ENCODE peak calls at places on chromosomes 16 and 17, in ten cellular contexts. D, I, K, N, E, U, V, P, A and J are unnamed samples.

GRCh38 chr16:14199624-14200023 is 128.5 kb downstream of the MRTFB start:
- DNase-seq in D (no peak), I (no peak), K (no peak), N (peak), E (no peak), U (no peak), V (no peak), P (no peak), A (peak), J (no peak)

GRCh38 chr16:525520-526180 is 1.9 kb upstream of the CAPN15 start:
- DNase-seq in D (peak), I (peak), K (no peak), N (peak), E (no peak), U (no peak), V (no peak), P (no peak), A (peak), J (no peak)

GRCh38 chr16:2213817-2214720 is 571 bp downstream of the PGP start:
- DNase-seq in D (no peak), I (no peak), K (no peak), N (no peak), E (no peak), U (no peak), V (no peak), P (peak), A (no peak), J (no peak)

GRCh38 chr17:50149425-50150353 is 788 bp downstream of the PPP1R9B start:
- DNase-seq in D (no peak), I (no peak), K (no peak), N (no peak), E (peak), U (peak), V (peak), P (peak), A (peak), J (peak)

GRCh38 chr17:82598256-82599011 is 49.8 kb downstream of the WDR45B start:
- DNase-seq in D (no peak), I (no peak), K (no peak), N (peak), E (no peak), U (no peak), V (no peak), P (no peak), A (no peak), J (no peak)

GRCh38 chr16:68079616-68080344 is 5.4 kb upstream of the NFATC3 start:
- DNase-seq in D (no peak), I (no peak), K (no peak), N (no peak), E (no peak), U (peak), V (peak), P (no peak), A (no peak), J (no peak)

GRCh38 chr17:82963104-82963950 is 116.1 kb upstream of the METRNL start:
- DNase-seq in D (no peak), I (no peak), K (peak), N (peak), E (peak), U (peak), V (peak), P (peak), A (peak), J (peak)

GRCh38 chr17:6479626-6480324 is 35.5 kb downstream of the PIMREG start:
- DNase-seq in D (no peak), I (no peak), K (no peak), N (no peak), E (no peak), U (no peak), V (no peak), P (no peak), A (no peak), J (no peak)

GRCh38 chr17:48160177-48160967 is 52.8 kb downstream of the SNX11 start:
- DNase-seq in D (no peak), I (no peak), K (peak), N (no peak), E (peak), U (no peak), V (no peak), P (peak), A (no peak), J (no peak)

GRCh38 chr17:66301864-66302741 is at the start of gene PRKCA:
- DNase-seq in D (no peak), I (no peak), K (peak), N (peak), E (peak), U (peak), V (peak), P (peak), A (peak), J (peak)

GRCh38 chr17:63293310-63293709 is 152.8 kb downstream of the CYB561 start:
- DNase-seq in D (no peak), I (no peak), K (no peak), N (peak), E (no peak), U (no peak), V (no peak), P (no peak), A (peak), J (no peak)

GRCh38 chr17:80034977-80035686 is 540 bp downstream of the TBC1D16 start:
- DNase-seq in D (no peak), I (no peak), K (peak), N (peak), E (peak), U (no peak), V (no peak), P (peak), A (peak), J (peak)

GRCh38 chr17:4600563-4600962 is 16.2 kb downstream of the SMTNL2 start:
- DNase-seq in D (no peak), I (no peak), K (peak), N (no peak), E (no peak), U (no peak), V (peak), P (peak), A (no peak), J (no peak)

GRCh38 chr17:44518032-44518431 is 14.8 kb upstream of the GPATCH8 start:
- DNase-seq in D (no peak), I (no peak), K (no peak), N (no peak), E (no peak), U (no peak), V (no peak), P (no peak), A (no peak), J (no peak)

GRCh38 chr16:66525396-66526180 is 24.3 kb downstream of the TK2 start:
- DNase-seq in D (no peak), I (peak), K (no peak), N (no peak), E (no peak), U (no peak), V (no peak), P (no peak), A (peak), J (no peak)

GRCh38 chr16:57828272-57829161 is 26.2 kb upstream of the KIFC3 start:
- DNase-seq in D (no peak), I (no peak), K (no peak), N (no peak), E (no peak), U (no peak), V (no peak), P (peak), A (no peak), J (no peak)

GRCh38 chr17:78746263-78746948 is 35.7 kb downstream of the CYTH1 start:
- DNase-seq in D (no peak), I (no peak), K (no peak), N (no peak), E (no peak), U (no peak), V (no peak), P (peak), A (no peak), J (no peak)

GRCh38 chr16:56093055-56093454 is 98.2 kb upstream of the GNAO1 start:
- DNase-seq in D (no peak), I (no peak), K (no peak), N (no peak), E (no peak), U (no peak), V (no peak), P (no peak), A (no peak), J (no peak)

GRCh38 chr16:7515543-7515942 is 182.9 kb downstream of the RBFOX1 start:
- DNase-seq in D (no peak), I (no peak), K (no peak), N (no peak), E (no peak), U (no peak), V (no peak), P (no peak), A (no peak), J (no peak)

GRCh38 chr17:49217651-49218413 is 7.3 kb downstream of the ABI3 start:
- DNase-seq in D (peak), I (no peak), K (no peak), N (no peak), E (no peak), U (peak), V (peak), P (no peak), A (no peak), J (no peak)

GRCh38 chr17:44354582-44355309 is 8.9 kb downstream of the FAM171A2 start:
- DNase-seq in D (no peak), I (no peak), K (peak), N (no peak), E (peak), U (no peak), V (peak), P (peak), A (no peak), J (peak)

GRCh38 chr16:68414581-68414980 is 33.7 kb downstream of the SMPD3 start:
- DNase-seq in D (no peak), I (no peak), K (no peak), N (no peak), E (no peak), U (no peak), V (no peak), P (no peak), A (no peak), J (no peak)

GRCh38 chr17:56130030-56130429 is 23.2 kb upstream of the ANKFN1 start:
- DNase-seq in D (no peak), I (no peak), K (no peak), N (no peak), E (no peak), U (no peak), V (no peak), P (peak), A (no peak), J (no peak)

GRCh38 chr17:11251561-11252107 is 10.6 kb downstream of the SHISA6 start:
- DNase-seq in D (no peak), I (no peak), K (no peak), N (no peak), E (no peak), U (no peak), V (no peak), P (no peak), A (no peak), J (no peak)

GRCh38 chr17:4710693-4711634 is 532 bp downstream of the ARRB2 start:
- DNase-seq in D (no peak), I (no peak), K (peak), N (no peak), E (no peak), U (no peak), V (no peak), P (no peak), A (no peak), J (no peak)

GRCh38 chr16:1976951-1977874 is 4.1 kb downstream of the NOXO1 start:
- DNase-seq in D (no peak), I (no peak), K (no peak), N (no peak), E (no peak), U (no peak), V (no peak), P (no peak), A (no peak), J (no peak)

GRCh38 chr17:65231086-65231485 is 93.9 kb downstream of the RGS9 start:
- DNase-seq in D (no peak), I (no peak), K (no peak), N (no peak), E (no peak), U (no peak), V (no peak), P (peak), A (no peak), J (no peak)

GRCh38 chr16:19116711-19117449 is 3.1 kb downstream of the ITPRIPL2 start:
- DNase-seq in D (no peak), I (peak), K (no peak), N (no peak), E (no peak), U (peak), V (no peak), P (peak), A (peak), J (no peak)

GRCh38 chr17:37824534-37825485 is 80.0 kb upstream of the HNF1B start:
- DNase-seq in D (no peak), I (no peak), K (no peak), N (peak), E (no peak), U (no peak), V (no peak), P (peak), A (peak), J (no peak)

GRCh38 chr16:85326113-85326793 is 214.0 kb upstream of the CIBAR2 start:
- DNase-seq in D (no peak), I (no peak), K (no peak), N (no peak), E (no peak), U (no peak), V (no peak), P (no peak), A (no peak), J (no peak)

GRCh38 chr17:39634384-39634871 is 2.5 kb upstream of the STARD3 start:
- DNase-seq in D (no peak), I (no peak), K (no peak), N (peak), E (no peak), U (no peak), V (no peak), P (peak), A (peak), J (no peak)

GRCh38 chr17:74892013-74892841 is 1.2 kb downstream of the FADS6 start:
- DNase-seq in D (no peak), I (no peak), K (no peak), N (no peak), E (no peak), U (no peak), V (no peak), P (no peak), A (no peak), J (no peak)
- TF ChIP-seq CTCF in D (no peak), I (no peak), K (no peak), N (peak), E (no peak), U (no peak), V (no peak), P (peak), A (no peak), J (no peak)

GRCh38 chr16:47916266-47916665 is 239.5 kb downstream of the ABCC12 start:
- DNase-seq in D (no peak), I (no peak), K (no peak), N (no peak), E (no peak), U (no peak), V (no peak), P (no peak), A (no peak), J (no peak)

GRCh38 chr16:47920709-47921108 is 235.1 kb downstream of the ABCC12 start:
- DNase-seq in D (no peak), I (no peak), K (no peak), N (no peak), E (no peak), U (no peak), V (no peak), P (no peak), A (no peak), J (no peak)

GRCh38 chr16:47921535-47921934 is 234.3 kb downstream of the ABCC12 start:
- DNase-seq in D (no peak), I (no peak), K (no peak), N (no peak), E (no peak), U (no peak), V (no peak), P (no peak), A (peak), J (no peak)

DNA sequence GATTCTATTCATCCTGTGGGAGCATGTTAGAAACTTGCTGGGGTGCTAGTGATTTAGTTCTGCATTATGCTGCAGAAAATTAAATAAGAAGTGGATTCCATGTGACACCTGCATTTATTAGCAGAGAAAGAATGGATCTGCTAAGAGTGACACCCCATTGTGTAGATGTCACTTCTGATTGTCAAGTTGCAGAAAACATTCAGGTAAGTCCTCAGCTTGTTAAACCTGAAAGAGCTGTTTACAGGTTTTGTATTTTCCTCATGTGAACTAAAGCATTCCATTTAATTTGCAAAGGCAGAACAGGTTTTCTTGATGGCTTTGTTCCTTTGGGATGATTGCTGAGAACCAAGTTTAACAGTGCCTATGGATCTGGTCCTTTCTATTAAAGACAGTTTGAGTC is 238.7 kb downstream of the ABCC12 start:
- DNase-seq in D (no peak), I (no peak), K (no peak), N (no peak), E (no peak), U (no peak), V (no peak), P (no peak), A (no peak), J (no peak)
- TF ChIP-seq CTCF in D (no peak), I (no peak), K (no peak), N (no peak), E (no peak), U (no peak), V (no peak), P (no peak), A (no peak), J (no peak)

GRCh38 chr17:8080208-8080798 is 7.2 kb downstream of the ALOX12B start:
- DNase-seq in D (no peak), I (no peak), K (peak), N (no peak), E (no peak), U (no peak), V (no peak), P (peak), A (no peak), J (no peak)
- TF ChIP-seq CTCF in D (no peak), I (peak), K (peak), N (no peak), E (no peak), U (no peak), V (peak), P (peak), A (no peak), J (peak)

DNA sequence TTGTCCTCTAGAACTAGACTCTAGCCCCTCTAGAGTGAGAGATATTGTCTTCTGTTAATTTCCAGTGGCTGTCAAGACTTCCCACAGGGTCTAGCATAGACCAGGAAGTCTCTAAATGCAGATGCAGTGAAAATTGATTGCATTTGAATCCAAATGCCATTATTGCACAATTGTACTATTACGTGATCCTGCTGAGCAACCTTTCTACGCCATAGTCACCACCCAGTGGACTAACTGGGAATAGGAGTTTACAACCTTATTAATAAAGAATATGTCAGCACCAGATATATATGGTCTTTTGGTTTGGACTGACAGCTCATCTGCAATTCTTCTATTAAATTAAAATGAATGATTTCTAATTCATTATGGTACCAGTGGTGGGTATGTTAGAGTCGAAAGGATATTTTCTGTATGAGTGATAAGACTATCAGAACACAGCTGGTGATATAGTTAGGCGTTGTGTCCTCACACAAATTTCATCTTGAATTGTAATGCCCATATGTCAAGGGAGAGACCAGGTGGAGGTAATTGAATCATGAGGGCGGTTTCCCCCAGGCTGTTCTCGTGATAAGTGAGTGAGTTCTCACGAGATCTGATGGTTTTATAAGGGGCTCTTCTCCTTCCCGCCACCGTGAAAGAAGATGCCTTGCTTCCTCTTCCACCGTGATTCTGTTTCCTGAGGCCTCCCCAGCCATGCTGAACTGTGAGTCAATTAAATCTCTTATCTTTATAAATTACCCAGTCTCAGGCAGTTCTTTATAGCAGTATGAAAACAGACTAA is 138.9 kb upstream of the CA10 start:
- DNase-seq in D (no peak), I (no peak), K (no peak), N (no peak), E (no peak), U (no peak), V (no peak), P (peak), A (peak), J (no peak)
- TF ChIP-seq CTCF in D (no peak), I (peak), K (no peak), N (no peak), E (peak), U (no peak), V (no peak), P (peak), A (peak), J (peak)

GRCh38 chr17:81537856-81538555 is 9.8 kb downstream of the FSCN2 start:
- DNase-seq in D (no peak), I (no peak), K (no peak), N (no peak), E (no peak), U (no peak), V (no peak), P (no peak), A (no peak), J (no peak)
- TF ChIP-seq CTCF in D (no peak), I (peak), K (no peak), N (no peak), E (no peak), U (no peak), V (peak), P (no peak), A (no peak), J (no peak)